ENCODE peak calls at places on chromosomes 6 and 20, in four cellular contexts. T is fibroblast of lung, Z is HCT116, Q is IMR-90. J is an unnamed sample.

GRCh38 chr20:14865169-14865568 is 527.8 kb upstream of the FLRT3 start:
- DNase-seq in T (no peak), Z (no peak), Q (no peak), J (peak; percentile 90)

GRCh38 chr6:161498359-161498758 is 224.5 kb upstream of the AGPAT4 start:
- DNase-seq in T (peak; percentile 58), Z (peak; percentile 66), Q (peak; percentile 61), J (peak; percentile 61)

GRCh38 chr6:90146914-90147668 is 149.6 kb downstream of the BACH2 start:
- DNase-seq in T (no peak), Z (no peak), Q (no peak), J (no peak)

GRCh38 chr6:35048031-35048613 is 93.0 kb downstream of the TCP11 start:
- DNase-seq in T (no peak), Z (no peak), Q (no peak), J (no peak)

GRCh38 chr20:6679086-6679485 is 88.4 kb upstream of the BMP2 start:
- DNase-seq in T (no peak), Z (no peak), Q (no peak), J (no peak)

GRCh38 chr6:119655124-119655523 is 305.6 kb upstream of the MAN1A1 start:
- DNase-seq in T (no peak), Z (no peak), Q (no peak), J (no peak)

GRCh38 chr6:107473660-107474059 is 14.3 kb upstream of the PDSS2 start:
- DNase-seq in T (no peak), Z (no peak), Q (no peak), J (no peak)

GRCh38 chr20:49447946-49448809 is 34.3 kb downstream of the KCNB1 start:
- DNase-seq in T (peak; percentile 10), Z (no peak), Q (no peak), J (no peak)

GRCh38 chr20:18679020-18679419 is 91.2 kb downstream of the DTD1 start:
- DNase-seq in T (peak; percentile 28), Z (no peak), Q (peak; percentile 39), J (peak; percentile 18)

GRCh38 chr20:48025061-48025515 is 239.8 kb upstream of the SULF2 start:
- DNase-seq in T (peak; percentile 63), Z (no peak), Q (peak; percentile 29), J (peak; percentile 83)

GRCh38 chr6:139640453-139640852 is 266.0 kb upstream of the CITED2 start:
- DNase-seq in T (no peak), Z (no peak), Q (no peak), J (no peak)

DNA sequence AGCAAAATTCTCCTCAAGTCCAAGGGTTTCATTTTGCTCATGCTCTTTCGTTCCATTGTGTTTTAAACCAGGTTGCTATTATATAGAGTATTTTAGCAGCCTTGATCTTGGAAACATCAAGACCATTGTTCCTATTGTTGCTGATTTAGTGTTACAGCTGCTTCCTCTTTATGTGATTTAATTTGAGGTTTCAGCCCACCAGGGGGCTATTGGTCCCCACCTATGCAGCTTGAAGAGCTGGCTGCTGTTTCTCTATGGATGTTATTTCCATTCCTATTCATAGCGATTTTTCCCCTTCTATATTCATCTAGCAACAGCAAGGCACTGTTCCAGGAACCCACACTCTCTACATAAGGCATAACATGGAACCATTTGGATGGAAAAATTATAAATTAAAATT is 418.8 kb downstream of the CDKAL1 start:
- DNase-seq in T (no peak), Z (no peak), Q (no peak), J (no peak)
- TF ChIP-seq CTCF in T (no peak), Z (peak; percentile 25), Q (peak; percentile 3), J (no peak)

GRCh38 chr6:44353336-44353735 is 10.9 kb downstream of the SPATS1 start:
- DNase-seq in T (no peak), Z (no peak), Q (no peak), J (no peak)
- H3K9ac ChIP-seq in T (no peak overlapping the region), Z (no peak overlapping the region), Q (no peak overlapping the region), J (no peak overlapping the region)

GRCh38 chr6:39362487-39362865 is 40.0 kb upstream of the KCNK16 start:
- DNase-seq in T (peak; percentile 9), Z (no peak), Q (no peak), J (no peak)
- TF ChIP-seq CTCF in T (no peak), Z (no peak), Q (no peak), J (no peak)

GRCh38 chr6:22271044-22271443 is 25.8 kb downstream of the PRL start:
- DNase-seq in T (peak; percentile 31), Z (no peak), Q (peak; percentile 23), J (no peak)
- H3K9ac ChIP-seq in T (no peak overlapping the region), Z (no peak overlapping the region), Q (no peak overlapping the region), J (no peak overlapping the region)

DNA sequence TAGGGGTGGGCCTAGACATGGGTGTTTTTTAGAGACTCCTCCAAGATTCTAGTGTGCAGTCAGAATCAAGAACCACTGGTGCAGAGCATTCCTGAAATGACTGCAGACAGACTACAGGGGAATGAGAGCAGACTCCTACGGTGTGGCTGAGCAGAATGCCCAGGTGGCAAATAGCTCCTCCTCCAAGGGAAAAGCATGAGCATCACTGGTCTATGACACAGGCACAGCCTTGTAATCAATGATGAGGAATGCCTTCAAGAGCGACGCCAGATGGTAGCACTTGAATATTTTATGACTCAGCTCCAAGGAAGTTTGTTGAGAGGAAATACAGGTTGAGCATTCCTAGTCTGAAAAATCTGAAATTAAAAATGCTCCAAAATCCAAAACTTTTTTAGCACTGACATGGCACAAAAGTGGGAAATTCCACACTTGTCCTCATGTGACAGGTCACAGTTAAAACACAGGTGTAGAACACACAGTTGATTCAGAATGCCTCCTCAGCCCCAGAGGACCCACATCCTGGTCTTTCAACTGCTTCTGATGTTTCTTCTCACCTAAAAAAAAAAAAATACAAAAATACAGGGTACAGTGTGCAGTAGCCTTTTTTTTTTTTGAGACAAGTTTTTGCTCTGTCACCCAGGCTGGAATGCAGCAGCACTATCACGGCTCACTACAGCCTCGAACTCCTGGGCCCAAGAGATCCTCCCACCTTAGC is 10.5 kb upstream of the FAM8A1 start:
- DNase-seq in T (peak; percentile 66), Z (peak; percentile 91), Q (peak; percentile 95), J (peak; percentile 91)
- TF ChIP-seq CTCF in T (no peak), Z (no peak), Q (peak; percentile 12), J (no peak)

DNA sequence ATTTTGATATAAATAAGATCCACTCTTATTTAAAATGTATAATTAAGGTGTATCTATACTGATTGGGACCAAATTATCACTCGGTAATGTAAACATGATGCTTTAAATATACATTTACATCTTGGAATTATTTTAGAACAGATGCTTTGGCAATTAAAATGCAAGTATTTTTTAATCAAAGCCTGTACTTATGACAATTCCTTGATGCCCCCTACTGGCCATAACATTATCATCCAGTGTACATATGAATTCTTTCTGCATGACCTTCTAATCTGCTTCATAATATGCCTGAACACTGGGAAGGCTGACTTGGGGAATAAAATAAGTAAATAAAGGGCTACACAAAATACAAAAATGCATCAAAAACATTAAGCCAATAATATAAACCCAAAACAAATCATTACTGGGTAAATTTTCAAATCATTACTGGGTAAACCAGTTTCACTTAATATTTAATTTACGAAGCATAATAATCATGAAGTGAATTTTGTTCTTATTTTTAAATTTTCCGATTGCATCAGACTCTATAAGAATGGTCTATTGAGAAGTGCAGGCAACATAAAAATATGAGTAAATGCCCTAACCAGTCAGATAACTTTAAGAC is 65.1 kb downstream of the CGA start:
- DNase-seq in T (peak; percentile 77), Z (peak; percentile 61), Q (peak; percentile 72), J (peak; percentile 27)
- H3K9ac ChIP-seq in T (no peak overlapping the region), Z (no peak overlapping the region), Q (no peak overlapping the region), J (no peak overlapping the region)

DNA sequence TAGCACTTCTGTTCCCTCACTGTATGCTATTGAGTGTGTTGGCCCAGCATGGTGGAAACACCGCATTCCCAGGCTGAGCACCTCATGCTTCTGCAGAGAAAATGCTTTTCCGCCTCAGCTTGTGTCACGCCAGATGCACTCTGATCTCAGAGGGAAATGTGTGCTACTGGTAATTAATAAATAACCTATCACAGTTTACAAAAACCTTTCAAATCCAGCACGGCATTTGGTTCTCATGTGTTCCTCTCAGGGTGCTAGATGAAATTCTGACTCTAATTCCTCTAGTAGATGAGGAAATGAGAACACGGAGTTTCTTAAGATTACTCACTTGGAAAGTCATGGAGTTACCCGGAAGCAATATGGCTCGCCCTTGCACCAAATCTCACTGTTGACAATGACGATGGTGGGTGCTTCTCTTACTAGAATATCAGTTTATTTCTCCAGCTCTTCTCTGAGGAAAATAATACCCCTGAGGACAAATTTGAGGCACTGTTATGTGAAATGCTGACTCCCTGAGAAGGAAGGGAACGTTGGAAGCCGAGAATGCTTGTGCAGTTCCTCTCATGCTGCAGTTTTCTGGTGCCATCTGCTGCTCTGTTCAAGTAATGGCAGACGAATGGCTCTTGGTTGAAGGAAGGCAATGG is 116.6 kb downstream of the RNF144B start:
- DNase-seq in T (peak; percentile 86), Z (peak; percentile 61), Q (peak; percentile 85), J (peak; percentile 64)
- TF ChIP-seq CTCF in T (peak; percentile 98), Z (peak; percentile 92), Q (peak; percentile 96), J (peak; percentile 95)

DNA sequence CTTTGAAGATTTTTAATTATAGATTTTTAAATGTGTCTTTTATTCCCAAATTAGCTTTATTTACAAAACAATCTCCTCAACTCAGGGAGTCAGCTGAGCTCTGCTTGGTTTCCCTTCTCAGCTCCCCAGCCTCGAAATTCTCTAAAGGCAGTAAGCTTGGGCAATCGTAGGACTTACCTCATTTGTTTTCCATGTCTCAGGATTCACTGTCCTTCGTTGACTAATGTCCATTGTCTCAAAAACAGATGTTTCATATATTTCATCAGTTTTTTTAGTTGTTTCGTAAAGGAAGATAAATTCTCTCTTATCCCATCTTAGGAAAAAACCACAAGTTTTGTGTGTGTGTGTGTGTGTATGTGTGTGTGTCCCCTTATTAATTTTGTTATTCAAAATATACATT is 102.2 kb upstream of the ADGRF1 start:
- DNase-seq in T (peak; percentile 90), Z (no peak), Q (peak; percentile 56), J (no peak)
- H3K9ac ChIP-seq in T (no peak overlapping the region), Z (no peak overlapping the region), Q (no peak overlapping the region), J (no peak overlapping the region)

DNA sequence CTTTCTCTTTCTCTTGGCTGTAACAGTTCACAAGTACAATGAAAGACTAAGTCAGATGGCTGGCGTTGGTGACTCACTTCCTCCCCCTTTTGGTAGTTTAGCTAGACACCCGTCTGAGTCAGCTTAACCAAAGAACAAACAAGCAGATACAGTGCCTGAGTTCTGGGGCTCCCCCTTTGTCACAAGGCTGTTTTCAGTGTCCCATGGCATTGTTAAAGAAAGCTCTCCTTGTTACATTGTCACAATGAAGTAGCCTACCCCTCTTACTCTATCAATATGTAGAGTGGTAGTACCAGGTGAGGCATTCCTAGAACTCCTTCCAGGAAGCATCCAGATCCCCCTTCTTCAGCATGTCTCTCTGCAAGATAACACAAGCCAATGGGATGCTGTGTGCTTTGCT is 38.6 kb downstream of the KIAA0408 start:
- DNase-seq in T (peak; percentile 94), Z (peak; percentile 88), Q (peak; percentile 97), J (peak; percentile 89)
- TF ChIP-seq CTCF in T (peak; percentile 50), Z (peak; percentile 36), Q (peak; percentile 55), J (peak; percentile 6)

J was measured in mammary epithelial cell.